ENCODE peak calls at places on chromosome 1, in ten cellular contexts. B is CD4-positive, CD25-positive, alpha-beta regulatory T cell; Z is psoas muscle; M is body of pancreas; K is fibroblast of lung; H is heart right ventricle; I is effector memory CD4-positive, alpha-beta T cell; C is A673; J is HL-60; Y is AG04450. A is an unnamed sample.

GRCh38 chr1:10680487-10680886 is 116.0 kb downstream of the CASZ1 start:
- DNase-seq in B (no peak), Z (no peak), M (no peak), K (peak; percentile 22), H (no peak), I (no peak), C (no peak), J (no peak), Y (no peak), A (no peak)

GRCh38 chr1:239308701-239309333 is 77.6 kb upstream of the CHRM3 start:
- DNase-seq in B (peak; percentile 27), Z (peak; percentile 24), M (peak; percentile 79), K (peak; percentile 13), H (no peak), I (no peak), C (peak; percentile 13), J (no peak), Y (no peak), A (no peak)

GRCh38 chr1:180502361-180503273 is at the start of gene ACBD6:
- DNase-seq in B (peak; percentile 95), Z (peak; percentile 90), M (peak; percentile 86), K (peak; percentile 84), H (peak; percentile 83), I (peak; percentile 57), C (peak; percentile 94), J (peak; percentile 78), Y (no peak), A (peak; percentile 90)

GRCh38 chr1:169161512-169162194 is 55.2 kb downstream of the ATP1B1 start:
- DNase-seq in B (no peak), Z (no peak), M (no peak), K (peak; percentile 15), H (no peak), I (no peak), C (no peak), J (no peak), Y (no peak), A (no peak)

GRCh38 chr1:200775850-200776249 is 37.2 kb downstream of the CAMSAP2 start:
- DNase-seq in B (no peak), Z (no peak), M (no peak), K (no peak), H (no peak), I (no peak), C (no peak), J (no peak), Y (no peak), A (no peak)

GRCh38 chr1:111988743-111989453 is 570 bp downstream of the KCND3 start:
- DNase-seq in B (no peak), Z (peak; percentile 63), M (peak; percentile 48), K (no peak), H (peak; percentile 42), I (no peak), C (no peak), J (no peak), Y (no peak), A (no peak)

GRCh38 chr1:67629370-67630075 is 55.5 kb upstream of the GADD45A start:
- DNase-seq in B (peak; percentile 9), Z (no peak), M (no peak), K (peak; percentile 65), H (no peak), I (no peak), C (no peak), J (no peak), Y (no peak), A (no peak)

GRCh38 chr1:50976890-50977574 is 7.0 kb downstream of the CDKN2C start:
- DNase-seq in B (peak; percentile 64), Z (peak; percentile 56), M (peak; percentile 39), K (peak; percentile 52), H (no peak), I (no peak), C (peak; percentile 87), J (no peak), Y (no peak), A (no peak)

GRCh38 chr1:243263824-243264223 is 8.0 kb downstream of the SDCCAG8 start:
- DNase-seq in B (no peak), Z (no peak), M (no peak), K (peak; percentile 74), H (no peak), I (no peak), C (no peak), J (no peak), Y (no peak), A (no peak)

GRCh38 chr1:243266231-243266630 is 10.4 kb downstream of the SDCCAG8 start:
- DNase-seq in B (no peak), Z (no peak), M (no peak), K (peak; percentile 63), H (no peak), I (no peak), C (no peak), J (no peak), Y (no peak), A (no peak)

GRCh38 chr1:243267346-243268283 is 11.8 kb downstream of the SDCCAG8 start:
- DNase-seq in B (no peak), Z (no peak), M (no peak), K (no peak), H (no peak), I (no peak), C (no peak), J (peak; percentile 70), Y (no peak), A (no peak)

GRCh38 chr1:243261389-243261788 is 5.5 kb downstream of the SDCCAG8 start:
- DNase-seq in B (no peak), Z (no peak), M (no peak), K (peak; percentile 83), H (no peak), I (no peak), C (no peak), J (no peak), Y (no peak), A (no peak)

DNA sequence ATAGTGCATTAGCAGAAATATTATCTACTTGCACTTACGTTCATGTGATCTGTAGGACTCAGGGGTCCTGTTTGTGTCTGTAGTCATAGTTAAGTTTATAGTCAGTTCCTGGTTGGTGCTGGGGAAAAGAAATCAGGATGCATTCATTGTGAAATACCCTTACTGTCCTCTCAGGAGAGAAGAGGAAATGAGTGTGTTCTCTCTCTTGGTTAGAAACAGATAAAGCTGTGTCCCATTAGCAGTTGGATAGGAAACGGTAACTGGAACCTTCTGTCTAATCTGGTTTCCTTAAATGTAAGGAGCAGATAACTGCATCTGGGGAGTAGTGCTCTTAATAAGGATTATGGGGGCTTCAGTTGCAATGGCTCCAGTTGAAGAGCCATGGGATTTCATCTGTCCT is 8.9 kb downstream of the SDCCAG8 start:
- DNase-seq in B (no peak), Z (no peak), M (no peak), K (peak; percentile 78), H (no peak), I (no peak), C (peak; percentile 40), J (peak; percentile 52), Y (no peak), A (no peak)
- H3K27ac ChIP-seq in B (no peak overlapping the region), Z (no peak overlapping the region), M (no peak overlapping the region), K (peak overlapping the region; percentile 35), H (no peak overlapping the region), I (no peak overlapping the region), C (peak overlapping the region; percentile 30), J (peak overlapping the region; percentile 91), Y (peak overlapping the region; percentile 31), A (peak overlapping the region; percentile 58)

GRCh38 chr1:178713270-178713669 is 11.8 kb upstream of the RALGPS2 start:
- DNase-seq in B (no peak), Z (no peak), M (no peak), K (peak; percentile 80), H (no peak), I (no peak), C (peak; percentile 11), J (no peak), Y (no peak), A (no peak)

GRCh38 chr1:178716111-178716510 is 8.9 kb upstream of the RALGPS2 start:
- DNase-seq in B (no peak), Z (no peak), M (no peak), K (peak; percentile 55), H (no peak), I (no peak), C (no peak), J (no peak), Y (no peak), A (no peak)

GRCh38 chr1:178718520-178718919 is 6.5 kb upstream of the RALGPS2 start:
- DNase-seq in B (no peak), Z (no peak), M (no peak), K (no peak), H (no peak), I (no peak), C (no peak), J (no peak), Y (no peak), A (no peak)

GRCh38 chr1:178714453-178714852 is 10.6 kb upstream of the RALGPS2 start:
- DNase-seq in B (no peak), Z (no peak), M (no peak), K (no peak), H (no peak), I (no peak), C (no peak), J (no peak), Y (no peak), A (no peak)
- H3K27ac ChIP-seq in B (no peak overlapping the region), Z (no peak overlapping the region), M (no peak overlapping the region), K (no peak overlapping the region), H (no peak overlapping the region), I (no peak overlapping the region), C (no peak overlapping the region), J (no peak overlapping the region), Y (no peak overlapping the region), A (no peak overlapping the region)

DNA sequence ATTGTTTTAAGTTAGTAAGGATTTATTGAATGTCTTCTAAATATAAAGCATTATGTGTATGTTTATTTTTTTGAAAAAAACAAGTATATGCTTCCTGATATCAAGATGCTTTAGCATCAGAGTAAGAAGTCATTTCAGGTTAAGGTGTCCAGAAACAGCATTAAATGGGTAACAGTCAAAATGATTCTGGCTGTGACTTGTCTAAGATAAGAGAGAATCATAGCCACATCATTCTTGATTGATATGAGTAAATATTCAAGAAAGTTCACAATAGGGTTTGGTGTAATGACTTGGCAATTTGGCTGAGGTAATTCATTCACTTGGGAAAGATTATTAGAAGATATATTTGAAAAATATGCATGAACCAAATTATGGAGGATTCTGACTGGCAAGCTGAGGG is 193.8 kb downstream of the DPYD start:
- DNase-seq in B (no peak), Z (no peak), M (no peak), K (no peak), H (no peak), I (no peak), C (no peak), J (no peak), Y (no peak), A (no peak)
- H3K27ac ChIP-seq in B (no peak overlapping the region), Z (no peak overlapping the region), M (no peak overlapping the region), K (no peak overlapping the region), H (no peak overlapping the region), I (no peak overlapping the region), C (no peak overlapping the region), J (no peak overlapping the region), Y (no peak overlapping the region), A (no peak overlapping the region)

GRCh38 chr1:170414989-170415733 is 116.8 kb upstream of the GORAB start:
- DNase-seq in B (no peak), Z (no peak), M (no peak), K (peak; percentile 50), H (no peak), I (no peak), C (no peak), J (no peak), Y (no peak), A (no peak)

GRCh38 chr1:170407138-170407537 is 124.8 kb upstream of the GORAB start:
- DNase-seq in B (no peak), Z (no peak), M (no peak), K (peak; percentile 21), H (no peak), I (no peak), C (no peak), J (no peak), Y (no peak), A (no peak)

GRCh38 chr1:170407601-170408000 is 124.4 kb upstream of the GORAB start:
- DNase-seq in B (no peak), Z (no peak), M (no peak), K (no peak), H (no peak), I (no peak), C (no peak), J (no peak), Y (no peak), A (no peak)

GRCh38 chr1:170415734-170416372 is 116.1 kb upstream of the GORAB start:
- DNase-seq in B (no peak), Z (no peak), M (no peak), K (peak; percentile 11), H (no peak), I (no peak), C (peak; percentile 83), J (no peak), Y (no peak), A (no peak)

GRCh38 chr1:170410391-170411146 is 121.4 kb upstream of the GORAB start:
- DNase-seq in B (no peak), Z (no peak), M (no peak), K (peak; percentile 88), H (no peak), I (no peak), C (no peak), J (no peak), Y (no peak), A (no peak)
- H3K27ac ChIP-seq in B (no peak overlapping the region), Z (peak overlapping the region; percentile 36), M (no peak overlapping the region), K (peak overlapping the region; percentile 70), H (no peak overlapping the region), I (no peak overlapping the region), C (no peak overlapping the region), J (no peak overlapping the region), Y (peak overlapping the region; percentile 70), A (no peak overlapping the region)